ENCODE peak calls at places on chromosome 5, in five cellular contexts. O, L, D, Y and B are unnamed samples.
A peak's percentile ranks its signal among the peaks of the same experiment; 100 is the strongest.

GRCh38 chr5:159104759-159105317 is 5.1 kb upstream of the EBF1 start:
- DNase-seq in O (no peak), L (no peak), D (no peak), Y (no peak), B (no peak)

GRCh38 chr5:78908173-78908901 is 76.8 kb downstream of the ARSB start:
- DNase-seq in O (no peak), L (peak; percentile 30), D (no peak), Y (no peak), B (no peak)

GRCh38 chr5:172683696-172684464 is 42.8 kb downstream of the NEURL1B start:
- DNase-seq in O (no peak), L (no peak), D (no peak), Y (no peak), B (no peak)

GRCh38 chr5:55042886-55043285 is 18.8 kb downstream of the GZMK start:
- DNase-seq in O (no peak), L (no peak), D (no peak), Y (no peak), B (no peak)

GRCh38 chr5:120848883-120849282 is 384.8 kb downstream of the PRR16 start:
- DNase-seq in O (no peak), L (no peak), D (no peak), Y (no peak), B (no peak)

GRCh38 chr5:80083115-80083890 is 48.2 kb downstream of the THBS4 start:
- DNase-seq in O (peak; percentile 56), L (peak; percentile 62), D (no peak), Y (peak; percentile 12), B (no peak)

GRCh38 chr5:137761560-137761959 is 7.4 kb upstream of the HNRNPA0 start:
- DNase-seq in O (no peak), L (peak; percentile 59), D (no peak), Y (no peak), B (no peak)

GRCh38 chr5:149271195-149271716 is 403 bp upstream of the AFAP1L1 start:
- DNase-seq in O (no peak), L (peak; percentile 44), D (no peak), Y (no peak), B (no peak)

GRCh38 chr5:10559883-10560282 is 4.0 kb upstream of the ANKRD33B start:
- DNase-seq in O (no peak), L (no peak), D (no peak), Y (no peak), B (no peak)

GRCh38 chr5:178983728-178984127 is 11.4 kb downstream of the GRM6 start:
- DNase-seq in O (no peak), L (no peak), D (peak; percentile 62), Y (no peak), B (no peak)

GRCh38 chr5:134549714-134550113 is 24.2 kb downstream of the JADE2 start:
- DNase-seq in O (no peak), L (peak; percentile 42), D (no peak), Y (no peak), B (no peak)